ENCODE peak calls at places on chromosome 16, in four cellular contexts. R is GM19239, S is Daoy, C is A549. G is an unnamed sample.

GRCh38 chr16:2935418-2935817 is 23.7 kb downstream of the FLYWCH1 start:
- DNase-seq in R (no peak), S (no peak), C (no peak), G (no peak)

GRCh38 chr16:4316103-4316731 is 350 bp downstream of the GLIS2 start:
- DNase-seq in R (no peak), S (peak), C (no peak), G (no peak)

GRCh38 chr16:56632160-56632847 is at the start of gene MT1M:
- DNase-seq in R (no peak), S (no peak), C (no peak), G (no peak)

GRCh38 chr16:19649980-19650379 is 68.0 kb downstream of the KNOP1 start:
- DNase-seq in R (no peak), S (no peak), C (no peak), G (no peak)

GRCh38 chr16:85974428-85975375 is 75.7 kb downstream of the IRF8 start:
- DNase-seq in R (no peak), S (no peak), C (no peak), G (no peak)

GRCh38 chr16:81951564-81951963 is 59.7 kb downstream of the SDR42E1 start:
- DNase-seq in R (no peak), S (no peak), C (no peak), G (no peak)

GRCh38 chr16:15539197-15539596 is 103.8 kb downstream of the MARF1 start:
- DNase-seq in R (no peak), S (no peak), C (no peak), G (peak)

GRCh38 chr16:14196011-14196410 is 124.9 kb downstream of the MRTFB start:
- DNase-seq in R (no peak), S (no peak), C (no peak), G (no peak)

GRCh38 chr16:11553371-11553770 is 33.3 kb downstream of the LITAF start:
- DNase-seq in R (no peak), S (no peak), C (peak), G (no peak)

GRCh38 chr16:15879255-15879804 is 9.1 kb downstream of the CEP20 start:
- DNase-seq in R (no peak), S (peak), C (peak), G (no peak)

GRCh38 chr16:50371936-50372595 is 3.3 kb upstream of the BRD7 start:
- DNase-seq in R (no peak), S (no peak), C (no peak), G (peak)

GRCh38 chr16:29012913-29013641 is 28.2 kb downstream of the LAT start:
- DNase-seq in R (no peak), S (no peak), C (no peak), G (no peak)

GRCh38 chr16:86515780-86516617 is 5.7 kb downstream of the FOXF1 start:
- DNase-seq in R (no peak), S (no peak), C (no peak), G (no peak)

GRCh38 chr16:87854053-87854906 is 15.0 kb downstream of the SLC7A5 start:
- DNase-seq in R (no peak), S (peak), C (peak), G (no peak)

GRCh38 chr16:32116080-32116479 is 137.0 kb upstream of the TP53TG3D start:
- DNase-seq in R (no peak), S (peak), C (no peak), G (no peak)

GRCh38 chr16:86041205-86041604 is 142.2 kb downstream of the IRF8 start:
- DNase-seq in R (no peak), S (no peak), C (no peak), G (no peak)

GRCh38 chr16:66741131-66741900 is 10.1 kb downstream of the DYNC1LI2 start:
- DNase-seq in R (no peak), S (peak), C (peak), G (no peak)

GRCh38 chr16:20844588-20844987 is 38.3 kb downstream of the REXO5 start:
- DNase-seq in R (no peak), S (no peak), C (no peak), G (no peak)